ENCODE peak calls at places on chromosomes 6 and 20, in five cellular contexts. K, W, U, S and L are unnamed samples.

GRCh38 chr20:1674361-1674760 is 16.8 kb upstream of the SIRPG start:
- DNase-seq in K (no peak), W (no peak), U (no peak), S (no peak), L (no peak)

GRCh38 chr6:3663811-3664210 is 87.7 kb downstream of the PXDC1 start:
- DNase-seq in K (no peak), W (no peak), U (no peak), S (no peak), L (no peak)

GRCh38 chr6:146914563-146915483 is 289.4 kb upstream of the STXBP5 start:
- DNase-seq in K (peak), W (no peak), U (no peak), S (peak), L (no peak)

GRCh38 chr6:107079429-107079828 is 35.9 kb downstream of the BEND3 start:
- DNase-seq in K (no peak), W (no peak), U (no peak), S (no peak), L (no peak)

GRCh38 chr6:100185615-100186014 is 191.6 kb upstream of the MCHR2 start:
- DNase-seq in K (no peak), W (no peak), U (no peak), S (no peak), L (no peak)

GRCh38 chr20:63519765-63520593 is 586 bp upstream of the PPDPF start:
- DNase-seq in K (peak), W (peak), U (peak), S (peak), L (no peak)

GRCh38 chr6:149356081-149356750 is 38.7 kb downstream of the TAB2 start:
- DNase-seq in K (no peak), W (no peak), U (no peak), S (no peak), L (no peak)

GRCh38 chr6:35919085-35919826 is 1.6 kb downstream of the SRPK1 start:
- DNase-seq in K (peak), W (no peak), U (no peak), S (no peak), L (no peak)

GRCh38 chr6:71236926-71237425 is 51.6 kb upstream of the OGFRL1 start:
- DNase-seq in K (no peak), W (no peak), U (no peak), S (no peak), L (no peak)

GRCh38 chr20:58669287-58670006 is 18.4 kb downstream of the STX16 start:
- DNase-seq in K (no peak), W (no peak), U (no peak), S (no peak), L (no peak)

GRCh38 chr20:46978871-46979536 is 84.4 kb downstream of the EYA2 start:
- DNase-seq in K (no peak), W (no peak), U (no peak), S (no peak), L (no peak)

GRCh38 chr6:139679516-139680179 is 305.2 kb upstream of the CITED2 start:
- DNase-seq in K (peak), W (no peak), U (no peak), S (peak), L (no peak)

GRCh38 chr6:136012198-136012884 is 160.8 kb downstream of the PDE7B start:
- DNase-seq in K (peak), W (no peak), U (no peak), S (peak), L (no peak)

GRCh38 chr20:41078329-41078728 is 49.7 kb downstream of the TOP1 start:
- DNase-seq in K (peak), W (peak), U (no peak), S (peak), L (no peak)

GRCh38 chr6:38909020-38909730 is 139.4 kb upstream of the GLP1R start:
- DNase-seq in K (peak), W (no peak), U (no peak), S (no peak), L (no peak)

GRCh38 chr6:141264101-141264500 is 868.6 kb upstream of the GJE1 start:
- DNase-seq in K (peak), W (no peak), U (no peak), S (no peak), L (no peak)

GRCh38 chr6:157989541-157990289 is 8.1 kb downstream of the SYNJ2 start:
- DNase-seq in K (peak), W (no peak), U (peak), S (no peak), L (peak)

GRCh38 chr6:149060300-149060984 is 257.1 kb upstream of the TAB2 start:
- DNase-seq in K (no peak), W (peak), U (no peak), S (no peak), L (no peak)

GRCh38 chr20:62688855-62689460 is 19.7 kb upstream of the NTSR1 start:
- DNase-seq in K (peak), W (no peak), U (no peak), S (no peak), L (no peak)

GRCh38 chr6:16227048-16227562 is 11.3 kb upstream of the GMPR start:
- DNase-seq in K (no peak), W (no peak), U (no peak), S (no peak), L (no peak)

GRCh38 chr6:797479-798077 is 104.6 kb upstream of the EXOC2 start:
- DNase-seq in K (peak), W (peak), U (no peak), S (peak), L (no peak)

GRCh38 chr20:22471156-22471836 is 113.1 kb downstream of the FOXA2 start:
- DNase-seq in K (no peak), W (no peak), U (no peak), S (no peak), L (no peak)